ENCODE peak calls at places on chromosomes 4 and X, in six cellular contexts. D is fibroblast of lung, K is GM23338, Y is HepG2, R is psoas muscle, X is colonic mucosa. W is an unnamed sample.

GRCh38 chr4:7753271-7753670 is 186.4 kb downstream of the AFAP1 start:
- DNase-seq in R (no peak), K (no peak), X (no peak), D (no peak), Y (no peak), W (no peak)

GRCh38 chrX:72247206-72247944 is 8.5 kb upstream of the ERCC6L start:
- DNase-seq in R (no peak), D (peak), X (peak), Y (peak), K (no peak), W (peak)

GRCh38 chr4:95640337-95640736 is 91.6 kb upstream of the UNC5C start:
- DNase-seq in D (no peak), Y (no peak), X (no peak), K (no peak), R (no peak), W (no peak)

GRCh38 chrX:54066841-54067240 is 22.6 kb upstream of the PHF8 start:
- DNase-seq in K (no peak), X (no peak), D (peak), R (no peak), Y (no peak), W (peak)

GRCh38 chr4:40837094-40837870 is 87.5 kb downstream of the NSUN7 start:
- DNase-seq in R (no peak), K (no peak), Y (no peak), D (no peak), X (no peak), W (no peak)

GRCh38 chr4:113979157-113979972 is at the start of gene ARSJ:
- DNase-seq in R (peak), D (peak), K (peak), X (peak), Y (no peak), W (peak)

GRCh38 chr4:174582463-174582862 is 60.2 kb upstream of the HPGD start:
- DNase-seq in K (no peak), Y (no peak), X (no peak), D (no peak), R (no peak), W (no peak)

GRCh38 chrX:16445166-16445752 is 204.7 kb upstream of the S100G start:
- DNase-seq in X (peak), R (no peak), K (peak), D (peak), Y (peak), W (peak)

GRCh38 chrX:154401918-154402621 is 3.9 kb downstream of the RPL10 start:
- DNase-seq in K (no peak), X (no peak), D (no peak), Y (no peak), R (no peak), W (no peak)

GRCh38 chrX:119826399-119826959 is 26.3 kb downstream of the UPF3B start:
- DNase-seq in K (peak), D (peak), R (no peak), X (no peak), Y (peak), W (peak)

GRCh38 chr4:173509031-173510001 is 20.7 kb downstream of the HAND2 start:
- DNase-seq in K (peak), Y (no peak), X (peak), R (no peak), D (peak), W (peak)

GRCh38 chr4:93814722-93815121 is 13.8 kb upstream of the ATOH1 start:
- DNase-seq in Y (no peak), R (no peak), K (peak), X (peak), D (no peak), W (no peak)

GRCh38 chrX:111492085-111492484 is 19.4 kb upstream of the SERTM2 start:
- DNase-seq in K (no peak), D (no peak), Y (no peak), X (no peak), R (no peak), W (no peak)

GRCh38 chr4:56080384-56080783 is 131.6 kb downstream of the CEP135 start:
- DNase-seq in Y (no peak), D (peak), X (peak), K (no peak), R (no peak), W (no peak)

GRCh38 chr4:185567828-185568442 is 32.6 kb upstream of the PDLIM3 start:
- DNase-seq in K (no peak), X (peak), R (peak), Y (peak), D (peak), W (peak)

GRCh38 chr4:146790515-146790914 is 151.8 kb downstream of the POU4F2 start:
- DNase-seq in R (no peak), Y (no peak), X (no peak), D (no peak), K (no peak), W (no peak)

GRCh38 chrX:22686138-22686541 is 313.6 kb upstream of the DDX53 start:
- DNase-seq in X (no peak), R (peak), D (peak), Y (no peak), K (no peak), W (peak)

GRCh38 chr4:6250235-6250983 is 19.2 kb upstream of the WFS1 start:
- DNase-seq in Y (peak), R (no peak), K (peak), D (peak), X (no peak), W (peak)

GRCh38 chr4:48315728-48316630 is 25.4 kb upstream of the SLAIN2 start:
- DNase-seq in X (peak), K (peak), Y (peak), D (peak), R (no peak), W (peak)

GRCh38 chr4:1463927-1464540 is 57.8 kb upstream of the NKX1-1 start:
- DNase-seq in Y (no peak), D (no peak), K (no peak), X (no peak), R (no peak), W (no peak)

GRCh38 chrX:115650916-115651315 is 89.9 kb downstream of the PLS3 start:
- DNase-seq in D (peak), X (peak), Y (peak), K (peak), R (no peak), W (peak)

GRCh38 chr4:153520871-153521329 is 54.7 kb downstream of the TMEM131L start:
- DNase-seq in D (no peak), R (no peak), Y (no peak), X (peak), K (no peak), W (peak)

GRCh38 chr4:82776925-82777542 is 21.6 kb downstream of the SCD5 start:
- DNase-seq in D (peak), Y (no peak), K (no peak), X (no peak), R (no peak), W (no peak)

GRCh38 chr4:88006956-88007303 is 505 bp upstream of the PKD2 start:
- DNase-seq in Y (no peak), X (no peak), R (no peak), K (peak), D (no peak), W (no peak)

GRCh38 chr4:182354867-182355266 is 111.7 kb downstream of the TENM3 start:
- DNase-seq in D (peak), K (no peak), Y (no peak), X (no peak), R (no peak), W (no peak)

GRCh38 chr4:20266215-20267082 is 14.7 kb downstream of the SLIT2 start:
- DNase-seq in K (no peak), D (peak), X (no peak), R (no peak), Y (no peak), W (no peak)

GRCh38 chr4:11628093-11628725 is 199.5 kb upstream of the HS3ST1 start:
- DNase-seq in X (no peak), K (no peak), D (peak), Y (no peak), R (no peak), W (peak)

GRCh38 chr4:75338352-75338880 is 175.8 kb downstream of the RCHY1 start:
- DNase-seq in R (no peak), X (no peak), Y (no peak), D (no peak), K (no peak), W (no peak)

GRCh38 chr4:168511780-168512467 is 15.1 kb downstream of the PALLD start:
- DNase-seq in K (peak), Y (no peak), X (no peak), D (no peak), R (no peak), W (no peak)

GRCh38 chrX:107677501-107677901 is 49.2 kb downstream of the PRPS1 start:
- DNase-seq in K (peak), R (no peak), Y (no peak), X (no peak), D (peak), W (peak)

GRCh38 chr4:64777286-64777685 is 368.0 kb upstream of the TECRL start:
- DNase-seq in Y (no peak), X (no peak), R (no peak), D (no peak), K (no peak), W (no peak)

DNA sequence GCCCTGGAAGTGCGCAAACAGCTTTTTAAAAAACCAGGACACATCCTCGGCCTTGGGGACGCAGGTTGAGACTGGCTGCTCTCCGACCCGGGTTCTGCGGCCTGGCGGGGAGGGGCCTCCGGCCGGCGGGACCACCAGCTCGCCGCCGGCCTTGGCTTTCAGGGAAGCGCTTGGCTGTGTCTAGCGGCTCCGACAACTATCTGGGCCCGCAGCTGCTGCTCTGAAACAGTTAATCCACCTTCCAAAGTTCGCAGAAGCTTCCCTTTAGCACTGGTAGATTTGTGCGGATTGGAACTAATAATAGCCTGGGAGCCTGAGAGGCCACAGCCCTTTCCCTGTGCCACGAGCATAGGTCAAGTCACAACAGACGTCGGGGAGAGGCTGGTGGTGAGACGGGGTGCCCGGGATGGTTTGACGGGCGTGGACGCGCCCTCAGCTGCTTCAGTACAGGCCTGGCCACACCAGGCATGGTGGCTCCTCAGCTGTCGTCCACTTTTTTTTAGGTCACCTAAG is 1.2 kb upstream of the SEL1L3 start:
- DNase-seq in Y (no peak), R (no peak), K (peak), X (peak), D (no peak), W (no peak)
- H3K4me3 ChIP-seq in Y (no peak), R (no peak), K (peak), X (peak), D (no peak), W (peak)

DNA sequence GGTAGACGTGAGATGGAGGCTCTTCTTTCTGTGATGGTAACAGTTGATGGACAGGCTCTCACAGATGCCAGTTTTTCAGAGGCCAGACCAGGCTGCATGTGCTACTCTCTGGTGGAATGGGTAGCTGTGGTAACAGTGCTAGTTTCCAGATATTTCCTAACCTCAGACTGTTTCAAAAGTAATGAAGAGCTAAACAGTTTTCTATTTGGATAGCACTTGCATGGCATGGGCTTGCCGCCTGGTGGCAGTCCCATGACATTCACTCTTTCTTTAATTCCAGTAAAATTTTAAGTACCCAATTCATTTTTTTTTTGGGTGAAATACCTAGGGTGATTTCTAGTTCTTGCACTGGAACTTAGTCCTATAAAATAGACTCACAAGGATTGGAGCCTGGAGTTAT is 220.2 kb upstream of the MAD2L1 start:
- DNase-seq in X (no peak), D (peak), R (no peak), K (peak), Y (no peak), W (no peak)
- TF ChIP-seq CTCF in X (no peak), D (peak), R (no peak), K (peak), Y (no peak), W (no peak)

DNA sequence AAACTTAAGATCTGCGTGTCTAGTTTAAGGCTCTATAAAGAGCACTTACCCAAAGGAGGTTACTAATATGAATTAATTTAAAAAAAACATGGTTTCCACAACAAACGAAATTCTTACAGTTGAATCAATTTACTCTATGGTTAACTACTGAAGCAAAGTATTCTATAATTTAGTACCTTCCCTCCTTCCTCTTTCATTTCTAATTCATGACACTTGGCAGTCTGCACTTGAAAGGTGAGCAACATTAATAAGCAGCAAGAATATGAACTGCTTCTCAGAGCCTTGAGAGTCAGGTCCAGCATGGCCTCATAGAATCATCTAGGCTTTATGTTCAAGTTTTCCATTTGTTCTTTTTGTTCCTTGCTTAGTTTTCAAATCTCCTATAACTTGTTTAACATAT is 42.7 kb downstream of the TAPT1 start:
- DNase-seq in X (no peak), R (no peak), K (no peak), Y (no peak), D (no peak), W (no peak)
- H3K4me3 ChIP-seq in X (no peak), R (no peak), K (no peak), Y (no peak), D (no peak), W (no peak)

GRCh38 chr4:189121336-189121735 is 819.3 kb upstream of the FRG1 start:
- DNase-seq in Y (no peak), K (no peak), D (no peak), X (no peak), R (no peak), W (no peak)

GRCh38 chr4:189128341-189128740 is 812.3 kb upstream of the FRG1 start:
- DNase-seq in K (no peak), X (no peak), D (no peak), R (no peak), Y (no peak), W (no peak)

GRCh38 chr4:189126040-189126439 is 814.6 kb upstream of the FRG1 start:
- DNase-seq in Y (no peak), X (no peak), R (no peak), K (no peak), D (no peak), W (no peak)

GRCh38 chr4:189124791-189125190 is 815.9 kb upstream of the FRG1 start:
- DNase-seq in Y (no peak), K (no peak), R (no peak), D (no peak), X (no peak), W (no peak)

DNA sequence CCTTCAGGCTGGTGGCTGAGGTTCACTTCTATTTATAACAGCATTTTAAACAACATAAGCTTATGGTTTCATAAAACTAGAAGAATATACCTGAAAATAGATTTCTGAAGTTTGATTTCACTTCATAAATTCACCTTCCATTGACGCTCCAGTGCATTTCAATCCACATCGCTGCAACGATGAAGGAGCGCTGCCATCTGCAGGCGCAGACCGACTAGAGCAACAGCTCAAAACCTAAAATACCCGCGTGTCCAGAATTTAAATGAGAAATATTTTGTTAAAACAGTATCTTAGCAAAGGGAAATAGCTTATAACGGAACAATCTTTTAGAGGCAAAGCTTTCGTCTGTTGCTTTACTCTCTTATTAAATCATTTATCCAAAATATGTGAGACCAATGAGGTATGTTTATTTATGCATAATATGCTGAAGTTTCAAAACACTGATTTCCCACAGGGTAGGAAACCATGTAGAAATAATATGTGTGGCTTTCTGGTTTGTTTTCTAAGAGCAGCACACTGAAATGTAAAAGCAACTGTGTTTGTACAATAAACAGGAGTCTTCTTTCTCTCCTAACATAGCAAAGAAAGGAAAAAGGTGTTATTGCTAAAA is 816.4 kb upstream of the FRG1 start:
- DNase-seq in R (no peak), K (peak), X (no peak), D (peak), Y (peak), W (peak)
- TF ChIP-seq CTCF in R (peak), K (peak), X (peak), D (peak), Y (peak), W (peak)

DNA sequence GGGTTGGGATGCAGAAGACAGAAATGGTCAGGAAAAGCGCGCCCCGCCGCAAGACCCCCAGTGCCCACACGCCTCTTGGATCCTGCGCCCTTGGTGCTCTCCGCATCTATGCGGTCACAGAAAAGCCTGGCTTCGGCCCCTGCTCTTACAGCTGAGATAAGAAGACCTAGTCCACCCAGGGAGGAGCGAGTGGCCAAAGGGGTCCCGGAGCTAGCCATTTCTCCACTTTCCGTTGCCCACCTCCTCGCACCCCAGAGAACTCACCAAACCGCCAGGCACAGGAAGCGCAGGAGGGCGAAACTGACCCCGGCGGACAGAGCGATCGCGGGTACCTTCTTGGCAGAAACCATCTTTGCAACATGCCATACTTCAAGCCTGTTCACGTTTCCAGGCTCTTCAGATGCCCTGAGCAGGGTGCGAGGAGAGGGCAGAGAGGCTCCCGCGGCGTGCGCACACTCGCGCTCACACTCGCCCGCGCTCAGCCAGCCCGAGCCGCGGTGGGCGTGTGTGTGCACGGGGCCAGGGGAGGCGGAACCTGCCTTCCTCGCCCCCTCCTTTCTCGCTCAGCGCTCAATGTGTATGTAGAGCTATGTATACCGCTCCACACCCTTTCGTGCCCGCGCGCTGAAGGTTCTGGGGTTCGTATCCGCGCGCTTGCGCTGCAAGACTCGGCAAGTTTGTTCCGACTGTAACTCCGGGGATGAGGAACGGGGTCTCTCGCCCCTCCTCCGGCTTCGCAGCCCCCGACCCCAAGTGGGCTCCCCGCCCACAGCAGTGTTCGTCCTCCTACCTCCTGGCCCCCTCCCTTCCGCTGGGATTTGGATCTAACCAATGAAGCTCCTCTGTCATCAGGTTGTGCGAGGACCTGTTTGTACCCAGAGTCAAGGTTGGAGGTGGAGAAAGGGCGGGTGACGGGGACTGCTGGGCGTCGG is at the start of gene GABRA4:
- DNase-seq in Y (no peak), R (no peak), K (peak), X (no peak), D (peak), W (no peak)
- H3K4me3 ChIP-seq in Y (no peak), R (no peak), K (peak), X (peak), D (peak), W (peak)

GRCh38 chr4:41851621-41852020 is 83.6 kb upstream of the TMEM33 start:
- DNase-seq in K (no peak), X (no peak), R (no peak), D (no peak), Y (no peak), W (no peak)

GRCh38 chr4:41856797-41857196 is 78.4 kb upstream of the TMEM33 start:
- DNase-seq in D (no peak), R (no peak), X (no peak), Y (no peak), K (no peak), W (no peak)

GRCh38 chr4:41852229-41852628 is 83.0 kb upstream of the TMEM33 start:
- DNase-seq in D (no peak), R (no peak), X (no peak), K (no peak), Y (no peak), W (no peak)

GRCh38 chr4:41857225-41857624 is 78.0 kb upstream of the TMEM33 start:
- DNase-seq in X (no peak), R (peak), K (no peak), Y (no peak), D (no peak), W (no peak)

GRCh38 chr4:41853973-41854372 is 81.3 kb upstream of the TMEM33 start:
- DNase-seq in K (peak), D (no peak), Y (peak), R (no peak), X (no peak), W (no peak)
- TF ChIP-seq CTCF in K (peak), D (peak), Y (no peak), R (no peak), X (no peak), W (peak)

GRCh38 chr4:150540536-150540935 is 41.4 kb upstream of the MAB21L2 start:
- DNase-seq in D (no peak), X (no peak), K (no peak), R (no peak), Y (no peak), W (no peak)

GRCh38 chr4:150533673-150534072 is 48.3 kb upstream of the MAB21L2 start:
- DNase-seq in D (no peak), X (no peak), R (no peak), Y (no peak), K (no peak), W (no peak)

DNA sequence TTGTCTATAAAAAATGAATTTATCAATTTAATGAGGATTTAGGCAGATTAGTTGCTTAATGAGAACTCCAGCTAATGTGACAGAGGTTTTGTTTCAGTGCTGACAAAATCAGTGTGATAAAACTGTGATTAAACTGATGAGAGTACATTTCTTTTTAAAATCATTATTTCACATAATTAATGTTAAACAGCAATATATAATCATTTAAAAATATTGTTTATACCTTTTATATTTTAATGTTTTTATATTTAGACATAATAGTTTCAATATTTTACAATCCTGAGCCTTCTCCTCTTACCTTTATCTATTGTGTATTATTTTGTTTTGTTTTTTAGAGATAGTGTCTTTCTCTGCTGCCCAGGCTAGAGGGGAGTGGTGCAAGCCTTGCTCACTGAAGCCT is 47.1 kb upstream of the MAB21L2 start:
- DNase-seq in Y (no peak), D (no peak), K (no peak), X (no peak), R (no peak), W (no peak)
- H3K4me3 ChIP-seq in Y (no peak), D (no peak), K (no peak), X (no peak), R (no peak), W (no peak)